ENCODE peak calls at places on chromosomes 11 and 22, in seven cellular contexts. T is GM12865; Q is activated CD4-positive, CD25-positive, alpha-beta regulatory T cell; D is caudate nucleus; A is D341Med; R is naive B cell; G is neural crest cell. M is an unnamed sample.

GRCh38 chr11:73961321-73961720 is 10.5 kb downstream of the DNAJB13 start:
- DNase-seq in A (no peak), D (no peak), R (no peak), T (no peak), Q (no peak), G (no peak), M (no peak)

GRCh38 chr22:46681010-46681409 is 57.0 kb downstream of the CERK start:
- DNase-seq in R (no peak), G (no peak), A (no peak), D (no peak), T (peak; percentile 55), Q (no peak), M (no peak)

GRCh38 chr11:57276169-57276854 is 39.3 kb upstream of the APLNR start:
- DNase-seq in T (no peak), A (no peak), D (no peak), G (no peak), R (no peak), Q (no peak), M (no peak)

GRCh38 chr11:46414466-46414796 is 22.9 kb upstream of the CHRM4 start:
- DNase-seq in D (no peak), G (no peak), R (no peak), Q (no peak), T (no peak), A (no peak), M (no peak)

GRCh38 chr11:45180158-45180887 is 33.9 kb downstream of the PRDM11 start:
- DNase-seq in T (peak; percentile 31), Q (no peak), G (peak; percentile 36), A (peak; percentile 65), D (peak; percentile 68), R (peak; percentile 6), M (peak; percentile 70)

GRCh38 chr11:112412383-112412782 is 151.7 kb upstream of the PLET1 start:
- DNase-seq in R (no peak), D (no peak), G (no peak), Q (no peak), T (no peak), A (no peak), M (no peak)

GRCh38 chr11:117749541-117749910 is 47.5 kb downstream of the DSCAML1 start:
- DNase-seq in Q (no peak), G (no peak), A (no peak), T (no peak), R (no peak), D (no peak), M (no peak)

GRCh38 chr11:127454856-127455255 is 454.3 kb upstream of the KIRREL3 start:
- DNase-seq in A (no peak), D (no peak), T (no peak), Q (no peak), G (no peak), R (no peak), M (no peak)

GRCh38 chr11:44550123-44550522 is 15.3 kb upstream of the CD82 start:
- DNase-seq in Q (no peak), A (no peak), R (no peak), D (no peak), T (no peak), G (no peak), M (no peak)

GRCh38 chr11:5380740-5381342 is 2.8 kb upstream of the OR51M1 start:
- DNase-seq in D (peak; percentile 1), T (peak; percentile 66), R (peak; percentile 6), A (peak; percentile 36), G (peak; percentile 56), Q (no peak), M (peak; percentile 40)

GRCh38 chr11:783581-784015 is 6.3 kb downstream of the CEND1 start:
- DNase-seq in G (peak; percentile 77), D (peak; percentile 41), Q (no peak), A (peak; percentile 90), R (no peak), T (no peak), M (peak; percentile 59)

GRCh38 chr11:569273-569885 is 6.9 kb upstream of the PHRF1 start:
- DNase-seq in G (no peak), R (no peak), T (no peak), Q (no peak), A (no peak), D (no peak), M (no peak)

GRCh38 chr11:72722050-72722748 is 30.0 kb downstream of the ARAP1 start:
- DNase-seq in R (peak; percentile 88), A (peak; percentile 80), G (peak; percentile 50), T (peak; percentile 90), D (peak; percentile 62), Q (peak; percentile 76), M (peak; percentile 48)

GRCh38 chr11:41861791-41862190 is 402.3 kb upstream of the LRRC4C start:
- DNase-seq in G (no peak), T (no peak), Q (no peak), D (no peak), R (no peak), A (no peak), M (no peak)

GRCh38 chr11:111123463-111124398 is 121.8 kb upstream of the POU2AF2 start:
- DNase-seq in T (no peak), Q (no peak), R (no peak), G (no peak), D (no peak), A (no peak), M (no peak)

GRCh38 chr11:109132539-109132938 is 289.5 kb upstream of the C11orf87 start:
- DNase-seq in T (peak; percentile 13), R (no peak), Q (no peak), D (no peak), G (no peak), A (no peak), M (no peak)

GRCh38 chr11:114569781-114570180 is 10.1 kb upstream of the NXPE1 start:
- DNase-seq in T (no peak), Q (no peak), A (no peak), R (no peak), D (no peak), G (no peak), M (no peak)

GRCh38 chr11:105713696-105714095 is 103.8 kb downstream of the GRIA4 start:
- DNase-seq in G (no peak), A (no peak), D (no peak), Q (no peak), R (no peak), T (no peak), M (no peak)

GRCh38 chr11:118789501-118790356 is 1.2 kb downstream of the DDX6 start:
- DNase-seq in D (no peak), A (peak; percentile 34), Q (peak; percentile 39), T (peak; percentile 68), G (no peak), R (no peak), M (no peak)

GRCh38 chr22:28711820-28712777 is 29.5 kb downstream of the CHEK2 start:
- DNase-seq in Q (no peak), G (no peak), A (no peak), R (no peak), D (no peak), T (no peak), M (no peak)

GRCh38 chr11:22169833-22170232 is 23.1 kb upstream of the ANO5 start:
- DNase-seq in R (no peak), D (no peak), A (no peak), T (no peak), Q (no peak), G (no peak), M (no peak)

GRCh38 chr11:67354314-67355022 is 1.1 kb upstream of the POLD4 start:
- DNase-seq in A (peak; percentile 24), T (no peak), Q (no peak), D (no peak), R (no peak), G (no peak), M (no peak)

GRCh38 chr22:30947821-30948454 is 20.6 kb downstream of the MORC2 start:
- DNase-seq in D (no peak), R (no peak), A (no peak), G (no peak), T (peak; percentile 36), Q (no peak), M (no peak)

GRCh38 chr22:48554893-48555552 is 1272.7 kb downstream of the BRD1 start:
- DNase-seq in T (no peak), D (no peak), G (peak; percentile 26), Q (no peak), R (no peak), A (no peak), M (no peak)

GRCh38 chr11:29214833-29215232 is 802.0 kb downstream of the KCNA4 start:
- DNase-seq in T (no peak), D (no peak), A (no peak), R (no peak), Q (no peak), G (no peak), M (no peak)

GRCh38 chr11:113725883-113726405 is 19.8 kb upstream of the TMPRSS5 start:
- DNase-seq in A (no peak), D (no peak), T (no peak), Q (no peak), G (no peak), R (no peak), M (no peak)

GRCh38 chr11:118607401-118608267 is at the start of gene PHLDB1:
- DNase-seq in R (peak; percentile 40), D (peak; percentile 81), Q (no peak), T (peak; percentile 25), A (peak; percentile 82), G (peak; percentile 52), M (peak; percentile 25)

GRCh38 chr22:23207786-23208325 is 27.5 kb downstream of the BCR start:
- DNase-seq in Q (no peak), R (peak; percentile 40), A (no peak), D (no peak), T (peak; percentile 20), G (no peak), M (no peak)

GRCh38 chr22:42649261-42650056 is at the start of gene CYB5R3:
- DNase-seq in D (peak; percentile 68), R (peak; percentile 69), G (peak; percentile 71), T (peak; percentile 87), Q (peak; percentile 66), A (peak; percentile 97), M (peak; percentile 73)

GRCh38 chr11:43685483-43685882 is 4.9 kb downstream of the HSD17B12 start:
- DNase-seq in R (no peak), G (no peak), Q (no peak), T (no peak), D (no peak), A (no peak), M (no peak)